ENCODE peak calls at places on chromosome 17, in six cellular contexts. W is uterus, R is testis, H is IMR-90, G is tibial nerve, A is ovary. V is an unnamed sample.
A peak's percentile ranks its signal among the peaks of the same experiment; 100 is the strongest.

GRCh38 chr17:6668727-6669425 is 17.3 kb downstream of the C17orf100 start:
- DNase-seq in G (no peak), H (no peak), A (no peak), W (no peak), R (no peak), V (no peak)

GRCh38 chr17:43701318-43701743 is 39.6 kb upstream of the MEOX1 start:
- DNase-seq in W (no peak), A (no peak), R (no peak), H (peak; percentile 76), G (no peak), V (peak; percentile 98)

GRCh38 chr17:31373150-31374082 is 18.1 kb upstream of the RAB11FIP4 start:
- DNase-seq in G (no peak), R (no peak), H (peak; percentile 71), W (no peak), A (no peak), V (no peak)

GRCh38 chr17:68468785-68469184 is 11.5 kb upstream of the WIPI1 start:
- DNase-seq in W (no peak), G (no peak), R (no peak), A (no peak), H (peak; percentile 12), V (no peak)

GRCh38 chr17:31067699-31068184 is 27.0 kb upstream of the NF1 start:
- DNase-seq in A (no peak), G (no peak), W (no peak), H (peak; percentile 88), R (no peak), V (no peak)

GRCh38 chr17:66837883-66838665 is 3.2 kb downstream of the CACNG5 start:
- DNase-seq in W (no peak), A (no peak), G (no peak), H (no peak), R (no peak), V (no peak)

GRCh38 chr17:35171834-35172233 is 22.4 kb downstream of the SLC35G3 start:
- DNase-seq in G (no peak), R (no peak), A (no peak), W (no peak), H (peak; percentile 32), V (no peak)

GRCh38 chr17:50189396-50190277 is 11.8 kb downstream of the COL1A1 start:
- DNase-seq in W (no peak), G (no peak), A (no peak), H (peak; percentile 81), R (no peak), V (no peak)

GRCh38 chr17:74987909-74988711 is 678 bp downstream of the CDR2L start:
- DNase-seq in A (peak; percentile 84), R (peak; percentile 85), W (peak; percentile 86), H (peak; percentile 76), G (peak; percentile 73), V (peak; percentile 77)

GRCh38 chr17:47604268-47604927 is 45.3 kb upstream of the KPNB1 start:
- DNase-seq in A (no peak), H (peak; percentile 85), R (no peak), G (peak; percentile 34), W (no peak), V (no peak)

GRCh38 chr17:17694229-17695081 is 13.2 kb downstream of the RAI1 start:
- DNase-seq in A (peak; percentile 84), R (peak; percentile 85), G (peak; percentile 52), W (peak; percentile 82), H (peak; percentile 55), V (peak; percentile 76)

GRCh38 chr17:67212716-67213417 is 32.1 kb downstream of the HELZ start:
- DNase-seq in W (no peak), H (peak; percentile 86), G (no peak), A (no peak), R (no peak), V (no peak)

GRCh38 chr17:47184671-47185070 is 4.4 kb downstream of the CDC27 start:
- DNase-seq in R (no peak), A (no peak), G (no peak), W (no peak), H (no peak), V (no peak)

GRCh38 chr17:69048634-69049033 is 12.1 kb downstream of the ABCA9 start:
- DNase-seq in W (no peak), R (no peak), A (no peak), H (no peak), G (no peak), V (no peak)

GRCh38 chr17:48153711-48154642 is 46.4 kb downstream of the SNX11 start:
- DNase-seq in G (no peak), R (no peak), H (peak; percentile 54), A (no peak), W (no peak), V (peak; percentile 33)

GRCh38 chr17:17408236-17408794 is 68.5 kb upstream of the MED9 start:
- DNase-seq in A (no peak), W (no peak), R (no peak), G (no peak), H (peak; percentile 61), V (no peak)

GRCh38 chr17:17075037-17075755 is 32.9 kb downstream of the MPRIP start:
- DNase-seq in W (peak; percentile 78), G (peak; percentile 64), A (peak; percentile 64), H (peak; percentile 85), R (peak; percentile 70), V (no peak)

GRCh38 chr17:48596000-48596734 is 2.6 kb upstream of the HOXB5 start:
- DNase-seq in H (peak; percentile 53), W (no peak), G (no peak), A (no peak), R (no peak), V (no peak)

GRCh38 chr17:79252886-79253285 is 178.3 kb downstream of the ENGASE start:
- DNase-seq in G (no peak), W (no peak), H (no peak), A (no peak), R (no peak), V (no peak)

GRCh38 chr17:69735285-69735684 is 320.8 kb downstream of the MAP2K6 start:
- DNase-seq in H (no peak), R (no peak), A (no peak), W (no peak), G (no peak), V (no peak)

GRCh38 chr17:58447039-58447975 is 30.0 kb upstream of the RNF43 start:
- DNase-seq in A (no peak), G (no peak), R (peak; percentile 86), H (peak; percentile 85), W (no peak), V (peak; percentile 69)

GRCh38 chr17:5110816-5111215 is 862 bp downstream of the ZNF232 start:
- DNase-seq in G (no peak), H (no peak), R (no peak), A (no peak), W (no peak), V (no peak)

GRCh38 chr17:5464717-5465507 is 3.9 kb downstream of the DHX33 start:
- DNase-seq in A (no peak), R (no peak), G (no peak), W (no peak), H (no peak), V (no peak)

GRCh38 chr17:31256936-31257335 is 40.1 kb downstream of the OMG start:
- DNase-seq in H (no peak), G (no peak), A (no peak), R (no peak), W (no peak), V (no peak)

GRCh38 chr17:60107526-60108257 is 29.0 kb upstream of the HEATR6 start:
- DNase-seq in R (no peak), G (no peak), H (no peak), A (no peak), W (no peak), V (peak; percentile 31)

GRCh38 chr17:41777579-41778188 is 8.8 kb downstream of the JUP start:
- DNase-seq in G (peak; percentile 57), R (peak; percentile 60), H (peak; percentile 96), A (peak; percentile 93), W (peak; percentile 78), V (peak; percentile 98)

GRCh38 chr17:17567631-17568030 is 23.9 kb downstream of the PEMT start:
- DNase-seq in A (peak; percentile 75), R (peak; percentile 81), G (no peak), H (peak; percentile 17), W (peak; percentile 63), V (peak; percentile 90)

GRCh38 chr17:57455063-57455914 is 199.0 kb downstream of the MSI2 start:
- DNase-seq in G (no peak), R (peak; percentile 38), A (no peak), H (peak; percentile 57), W (no peak), V (no peak)

GRCh38 chr17:59373879-59374495 is 42.5 kb downstream of the YPEL2 start:
- DNase-seq in W (peak; percentile 30), G (no peak), R (no peak), A (no peak), H (peak; percentile 62), V (no peak)

GRCh38 chr17:36459045-36459444 is 27.4 kb upstream of the ZNHIT3 start:
- DNase-seq in W (no peak), A (no peak), G (no peak), H (no peak), R (no peak), V (no peak)

GRCh38 chr17:56819030-56819429 is 14.7 kb downstream of the C17orf67 start:
- DNase-seq in A (no peak), H (no peak), G (no peak), W (no peak), R (no peak), V (no peak)

GRCh38 chr17:29549169-29549935 is 17.5 kb downstream of the ABHD15 start:
- DNase-seq in H (peak; percentile 44), G (no peak), W (no peak), A (no peak), R (no peak), V (no peak)

GRCh38 chr17:79341529-79341780 is 266.8 kb downstream of the ENGASE start:
- DNase-seq in W (no peak), G (no peak), R (no peak), H (no peak), A (no peak), V (no peak)

GRCh38 chr17:63395075-63395815 is 50.9 kb downstream of the CYB561 start:
- DNase-seq in G (no peak), W (no peak), R (no peak), A (no peak), H (peak; percentile 73), V (peak; percentile 68)

GRCh38 chr17:28372203-28372944 is 880 bp downstream of the SARM1 start:
- DNase-seq in A (no peak), G (no peak), H (peak; percentile 30), W (no peak), R (no peak), V (peak; percentile 62)
- H3K4me3 ChIP-seq in A (peak overlapping the region; percentile 58), G (peak overlapping the region; percentile 46), H (peak overlapping the region; percentile 54), W (peak overlapping the region; percentile 55), R (peak overlapping the region; percentile 45), V (peak overlapping the region; percentile 89)

GRCh38 chr17:3808701-3809100 is 7.7 kb upstream of the ITGAE start:
- DNase-seq in A (no peak), G (no peak), W (no peak), H (no peak), R (no peak), V (no peak)
- H3K36me3 ChIP-seq in A (no peaks in the 10 kb centered on the region), G (peaks cover 15% of the 10 kb centered on the region), W (no peaks in the 10 kb centered on the region), H (peaks cover 37% of the 10 kb centered on the region), R (no peaks in the 10 kb centered on the region), V (peaks cover 3% of the 10 kb centered on the region)

GRCh38 chr17:81130385-81131288 is 34.7 kb upstream of the PVALEF start:
- DNase-seq in G (no peak), A (no peak), W (no peak), R (no peak), H (no peak), V (no peak)
- H3K4me3 ChIP-seq in G (peak overlapping the region; percentile 42), A (no peak overlapping the region), W (no peak overlapping the region), R (no peak overlapping the region), H (no peak overlapping the region), V (no peak overlapping the region)

DNA sequence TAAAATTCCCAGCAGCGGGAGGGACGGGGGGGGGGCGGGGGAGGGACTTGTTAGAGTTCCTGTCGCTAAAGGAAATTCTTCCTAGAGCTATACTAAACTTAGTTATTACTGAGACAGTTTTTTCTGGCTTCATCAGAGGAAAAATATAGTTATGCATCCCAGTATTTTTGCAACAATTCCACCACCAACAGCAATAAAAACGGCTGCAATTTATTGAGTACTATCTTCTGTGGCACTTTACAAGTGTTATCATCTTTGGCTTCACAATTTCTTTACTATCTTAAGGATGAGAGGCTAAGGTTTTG is 6.9 kb upstream of the DHRS7B start:
- DNase-seq in G (no peak), H (no peak), R (no peak), W (no peak), A (no peak), V (no peak)
- H3K36me3 ChIP-seq in G (no peaks in the 10 kb centered on the region), H (no peaks in the 10 kb centered on the region), R (no peaks in the 10 kb centered on the region), W (no peaks in the 10 kb centered on the region), A (no peaks in the 10 kb centered on the region), V (no peaks in the 10 kb centered on the region)